ENCODE peak calls at places on chromosomes 2 and 18, in seven cellular contexts. One of them, this sample, is unnamed. For H3K9me3, the result is how much of the 10 kb centered on the place peaks cover.

GRCh38 chr18:62925031-62925688 is 209.8 kb downstream of the PHLPP1 start:
- DNase-seq in OCI-LY7: no peak
- DNase-seq in tibial artery: no peak
- DNase-seq in breast epithelium: no peak
- DNase-seq in stomach: no peak
- DNase-seq in tibial nerve: no peak
- DNase-seq in lower lobe of right lung: no peak
- DNase-seq in this sample: no peak

GRCh38 chr2:173764094-173764493 is 201.1 kb downstream of the SP3 start:
- DNase-seq in OCI-LY7: no peak
- DNase-seq in tibial artery: no peak
- DNase-seq in breast epithelium: no peak
- DNase-seq in stomach: no peak
- DNase-seq in tibial nerve: no peak
- DNase-seq in lower lobe of right lung: no peak
- DNase-seq in this sample: no peak

GRCh38 chr18:58350526-58350925 is 278.4 kb downstream of the ALPK2 start:
- DNase-seq in OCI-LY7: no peak
- DNase-seq in tibial artery: no peak
- DNase-seq in breast epithelium: no peak
- DNase-seq in stomach: no peak
- DNase-seq in tibial nerve: no peak
- DNase-seq in lower lobe of right lung: no peak
- DNase-seq in this sample: no peak

GRCh38 chr2:153163055-153163454 is 315.5 kb downstream of the RPRM start:
- DNase-seq in OCI-LY7: peak
- DNase-seq in tibial artery: no peak
- DNase-seq in breast epithelium: no peak
- DNase-seq in stomach: no peak
- DNase-seq in tibial nerve: no peak
- DNase-seq in lower lobe of right lung: no peak
- DNase-seq in this sample: no peak

GRCh38 chr18:78973357-78974083 is 6.1 kb upstream of the SALL3 start:
- DNase-seq in OCI-LY7: no peak
- DNase-seq in tibial artery: no peak
- DNase-seq in breast epithelium: no peak
- DNase-seq in stomach: no peak
- DNase-seq in tibial nerve: no peak
- DNase-seq in lower lobe of right lung: no peak
- DNase-seq in this sample: no peak

GRCh38 chr2:168155680-168156079 is 91.7 kb downstream of the STK39 start:
- DNase-seq in OCI-LY7: no peak
- DNase-seq in tibial artery: no peak
- DNase-seq in breast epithelium: no peak
- DNase-seq in stomach: no peak
- DNase-seq in tibial nerve: no peak
- DNase-seq in lower lobe of right lung: no peak
- DNase-seq in this sample: no peak

GRCh38 chr2:151410485-151410833 is 757 bp downstream of the RIF1 start:
- DNase-seq in OCI-LY7: peak
- DNase-seq in tibial artery: peak
- DNase-seq in breast epithelium: no peak
- DNase-seq in stomach: peak
- DNase-seq in tibial nerve: peak
- DNase-seq in lower lobe of right lung: peak
- DNase-seq in this sample: no peak

GRCh38 chr2:160279813-160280465 is 79.9 kb upstream of the ITGB6 start:
- DNase-seq in OCI-LY7: no peak
- DNase-seq in tibial artery: no peak
- DNase-seq in breast epithelium: no peak
- DNase-seq in stomach: no peak
- DNase-seq in tibial nerve: no peak
- DNase-seq in lower lobe of right lung: no peak
- DNase-seq in this sample: no peak

GRCh38 chr2:38444247-38444646 is 67.2 kb upstream of the ATL2 start:
- DNase-seq in OCI-LY7: no peak
- DNase-seq in tibial artery: no peak
- DNase-seq in breast epithelium: no peak
- DNase-seq in stomach: no peak
- DNase-seq in tibial nerve: no peak
- DNase-seq in lower lobe of right lung: no peak
- DNase-seq in this sample: no peak

GRCh38 chr2:215958231-215958630 is 55.1 kb downstream of the MREG start:
- DNase-seq in OCI-LY7: no peak
- DNase-seq in tibial artery: no peak
- DNase-seq in breast epithelium: no peak
- DNase-seq in stomach: no peak
- DNase-seq in tibial nerve: no peak
- DNase-seq in lower lobe of right lung: no peak
- DNase-seq in this sample: no peak

GRCh38 chr2:20446917-20447436 is at the start of gene RHOB:
- DNase-seq in OCI-LY7: peak
- DNase-seq in tibial artery: peak
- DNase-seq in breast epithelium: peak
- DNase-seq in stomach: peak
- DNase-seq in tibial nerve: peak
- DNase-seq in lower lobe of right lung: peak
- DNase-seq in this sample: peak

GRCh38 chr2:174888646-174889271 is 116.4 kb downstream of the CHN1 start:
- DNase-seq in OCI-LY7: no peak
- DNase-seq in tibial artery: no peak
- DNase-seq in breast epithelium: no peak
- DNase-seq in stomach: no peak
- DNase-seq in tibial nerve: no peak
- DNase-seq in lower lobe of right lung: no peak
- DNase-seq in this sample: no peak

GRCh38 chr2:74887961-74888670 is 54.2 kb downstream of the HK2 start:
- DNase-seq in OCI-LY7: no peak
- DNase-seq in tibial artery: no peak
- DNase-seq in breast epithelium: no peak
- DNase-seq in stomach: no peak
- DNase-seq in tibial nerve: no peak
- DNase-seq in lower lobe of right lung: no peak
- DNase-seq in this sample: no peak

GRCh38 chr2:39107156-39107555 is 13.7 kb downstream of the SOS1 start:
- DNase-seq in OCI-LY7: peak
- DNase-seq in tibial artery: no peak
- DNase-seq in breast epithelium: no peak
- DNase-seq in stomach: no peak
- DNase-seq in tibial nerve: no peak
- DNase-seq in lower lobe of right lung: no peak
- DNase-seq in this sample: no peak

GRCh38 chr2:79996709-79997108 is 307.8 kb downstream of the LRRTM1 start:
- DNase-seq in OCI-LY7: no peak
- DNase-seq in tibial artery: no peak
- DNase-seq in breast epithelium: no peak
- DNase-seq in stomach: no peak
- DNase-seq in tibial nerve: no peak
- DNase-seq in lower lobe of right lung: no peak
- DNase-seq in this sample: no peak

GRCh38 chr2:99810241-99810640 is 320.4 kb upstream of the REV1 start:
- DNase-seq in OCI-LY7: no peak
- DNase-seq in tibial artery: no peak
- DNase-seq in breast epithelium: no peak
- DNase-seq in stomach: no peak
- DNase-seq in tibial nerve: no peak
- DNase-seq in lower lobe of right lung: no peak
- DNase-seq in this sample: no peak

GRCh38 chr2:133843091-133843490 is 274.8 kb upstream of the NCKAP5 start:
- DNase-seq in OCI-LY7: no peak
- DNase-seq in tibial artery: no peak
- DNase-seq in breast epithelium: no peak
- DNase-seq in stomach: no peak
- DNase-seq in tibial nerve: no peak
- DNase-seq in lower lobe of right lung: no peak
- DNase-seq in this sample: no peak

GRCh38 chr2:189836644-189837043 is 52.4 kb downstream of the PMS1 start:
- DNase-seq in OCI-LY7: no peak
- DNase-seq in tibial artery: no peak
- DNase-seq in breast epithelium: no peak
- DNase-seq in stomach: no peak
- DNase-seq in tibial nerve: no peak
- DNase-seq in lower lobe of right lung: no peak
- DNase-seq in this sample: no peak

GRCh38 chr2:12967804-12968203 is 251.1 kb downstream of the TRIB2 start:
- DNase-seq in OCI-LY7: no peak
- DNase-seq in tibial artery: no peak
- DNase-seq in breast epithelium: no peak
- DNase-seq in stomach: no peak
- DNase-seq in tibial nerve: no peak
- DNase-seq in lower lobe of right lung: no peak
- DNase-seq in this sample: no peak

GRCh38 chr18:55328301-55328700 is 259.7 kb downstream of the TCF4 start:
- DNase-seq in OCI-LY7: no peak
- DNase-seq in tibial artery: no peak
- DNase-seq in breast epithelium: no peak
- DNase-seq in stomach: no peak
- DNase-seq in tibial nerve: no peak
- DNase-seq in lower lobe of right lung: no peak
- DNase-seq in this sample: no peak

GRCh38 chr2:240913810-240914644 is 7.9 kb downstream of the CROCC2 start:
- DNase-seq in OCI-LY7: peak
- DNase-seq in tibial artery: peak
- DNase-seq in breast epithelium: no peak
- DNase-seq in stomach: peak
- DNase-seq in tibial nerve: peak
- DNase-seq in lower lobe of right lung: peak
- DNase-seq in this sample: peak

GRCh38 chr2:179233037-179233436 is 31.6 kb downstream of the SESTD1 start:
- DNase-seq in OCI-LY7: no peak
- DNase-seq in tibial artery: no peak
- DNase-seq in breast epithelium: no peak
- DNase-seq in stomach: no peak
- DNase-seq in tibial nerve: no peak
- DNase-seq in lower lobe of right lung: no peak
- DNase-seq in this sample: no peak

GRCh38 chr2:160522951-160523700 is 29.5 kb upstream of the RBMS1 start:
- DNase-seq in OCI-LY7: no peak
- DNase-seq in tibial artery: no peak
- DNase-seq in breast epithelium: no peak
- DNase-seq in stomach: no peak
- DNase-seq in tibial nerve: no peak
- DNase-seq in lower lobe of right lung: no peak
- DNase-seq in this sample: no peak

GRCh38 chr2:109560265-109560664 is 53.5 kb downstream of the SEPTIN10 start:
- DNase-seq in OCI-LY7: no peak
- DNase-seq in tibial artery: no peak
- DNase-seq in breast epithelium: no peak
- DNase-seq in stomach: no peak
- DNase-seq in tibial nerve: no peak
- DNase-seq in lower lobe of right lung: no peak
- DNase-seq in this sample: no peak

GRCh38 chr2:84077504-84077903 is 381.6 kb downstream of the SUCLG1 start:
- DNase-seq in OCI-LY7: peak
- DNase-seq in tibial artery: no peak
- DNase-seq in breast epithelium: no peak
- DNase-seq in stomach: no peak
- DNase-seq in tibial nerve: peak
- DNase-seq in lower lobe of right lung: no peak
- DNase-seq in this sample: no peak

GRCh38 chr2:3149441-3150217 is 228.0 kb downstream of the EIPR1 start:
- DNase-seq in OCI-LY7: no peak
- DNase-seq in tibial artery: no peak
- DNase-seq in breast epithelium: no peak
- DNase-seq in stomach: no peak
- DNase-seq in tibial nerve: no peak
- DNase-seq in lower lobe of right lung: no peak
- DNase-seq in this sample: no peak

DNA sequence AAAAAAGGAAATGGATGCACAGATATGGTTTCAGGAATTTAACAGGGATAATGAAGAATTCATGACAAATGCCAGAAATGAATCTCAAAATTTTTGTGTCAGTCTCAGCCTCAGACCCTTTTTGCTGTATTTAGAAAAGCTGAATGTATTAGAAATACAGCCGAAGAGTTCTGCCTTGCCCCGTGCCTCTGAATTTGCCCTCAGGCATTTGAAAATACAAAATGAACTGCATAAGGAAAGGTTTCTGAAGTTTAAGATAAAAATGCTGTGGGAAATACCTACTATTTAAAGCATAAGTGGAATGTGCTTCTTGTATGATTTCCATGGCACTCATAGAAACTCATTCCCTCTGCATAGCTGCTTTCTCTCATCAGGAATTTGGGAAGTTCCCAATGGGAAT is 1580.6 kb downstream of the DPP10 start:
- DNase-seq in OCI-LY7: no peak
- DNase-seq in tibial artery: no peak
- DNase-seq in breast epithelium: no peak
- DNase-seq in stomach: no peak
- DNase-seq in tibial nerve: no peak
- DNase-seq in lower lobe of right lung: no peak
- DNase-seq in this sample: no peak
- H3K9me3 ChIP-seq in OCI-LY7: under half
- H3K9me3 ChIP-seq in tibial artery: under half
- H3K9me3 ChIP-seq in breast epithelium: under half
- H3K9me3 ChIP-seq in stomach: under half
- H3K9me3 ChIP-seq in tibial nerve: under half
- H3K9me3 ChIP-seq in lower lobe of right lung: under half
- H3K9me3 ChIP-seq in this sample: under half

GRCh38 chr2:118945921-118946320 is 3.9 kb downstream of the MARCO start:
- DNase-seq in OCI-LY7: no peak
- DNase-seq in tibial artery: no peak
- DNase-seq in breast epithelium: no peak
- DNase-seq in stomach: no peak
- DNase-seq in tibial nerve: no peak
- DNase-seq in lower lobe of right lung: no peak
- DNase-seq in this sample: no peak
- H3K4me3 ChIP-seq in OCI-LY7: no peak
- H3K4me3 ChIP-seq in tibial artery: no peak
- H3K4me3 ChIP-seq in breast epithelium: no peak
- H3K4me3 ChIP-seq in stomach: no peak
- H3K4me3 ChIP-seq in tibial nerve: no peak
- H3K4me3 ChIP-seq in lower lobe of right lung: no peak
- H3K4me3 ChIP-seq in this sample: no peak

DNA sequence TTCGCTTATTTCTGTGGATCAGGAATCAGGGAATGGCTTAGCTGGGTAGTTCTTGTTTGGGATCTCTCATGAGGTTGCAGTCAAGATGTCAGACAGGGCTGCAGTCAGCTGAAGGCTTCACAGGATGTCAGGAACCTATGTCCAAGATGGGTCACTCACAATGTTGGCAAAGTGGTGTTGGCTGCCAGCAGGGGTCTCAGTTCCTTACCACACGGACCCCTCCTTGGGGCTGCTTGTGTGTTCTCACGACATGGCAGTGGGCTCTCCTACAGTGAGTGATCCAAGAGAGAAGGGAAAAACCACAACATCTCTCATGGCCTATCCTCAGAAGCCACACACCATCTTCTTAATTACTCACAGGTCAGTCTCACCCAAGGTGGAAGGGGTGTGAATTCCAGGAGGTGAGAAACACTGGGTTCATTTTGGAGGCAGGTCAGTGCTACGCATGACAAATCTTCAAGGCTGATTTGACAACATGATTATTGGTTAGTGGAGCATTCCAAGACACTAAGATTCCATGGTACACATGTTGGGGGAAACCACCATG is 1.3 kb upstream of the ANTXR1 start:
- DNase-seq in OCI-LY7: no peak
- DNase-seq in tibial artery: no peak
- DNase-seq in breast epithelium: no peak
- DNase-seq in stomach: no peak
- DNase-seq in tibial nerve: no peak
- DNase-seq in lower lobe of right lung: no peak
- DNase-seq in this sample: no peak
- TF ChIP-seq CTCF in OCI-LY7: peak
- TF ChIP-seq CTCF in tibial artery: no peak
- TF ChIP-seq CTCF in breast epithelium: no peak
- TF ChIP-seq CTCF in stomach: no peak
- TF ChIP-seq CTCF in tibial nerve: no peak
- TF ChIP-seq CTCF in lower lobe of right lung: no peak
- TF ChIP-seq CTCF in this sample: no peak

GRCh38 chr2:102141011-102141914 is 1.3 kb upstream of the IL1R1 start:
- DNase-seq in OCI-LY7: no peak
- DNase-seq in tibial artery: no peak
- DNase-seq in breast epithelium: no peak
- DNase-seq in stomach: no peak
- DNase-seq in tibial nerve: no peak
- DNase-seq in lower lobe of right lung: no peak
- DNase-seq in this sample: no peak
- H3K9me3 ChIP-seq in OCI-LY7: under half
- H3K9me3 ChIP-seq in tibial artery: under half
- H3K9me3 ChIP-seq in breast epithelium: under half
- H3K9me3 ChIP-seq in stomach: under half
- H3K9me3 ChIP-seq in tibial nerve: under half
- H3K9me3 ChIP-seq in lower lobe of right lung: under half
- H3K9me3 ChIP-seq in this sample: under half